ENCODE peak calls at places on chromosomes 4 and X, in six cellular contexts. S, M, T, K, H and G are unnamed samples.

GRCh38 chr4:140037353-140038030 is 116.5 kb downstream of the MAML3 start:
- DNase-seq in S (no peak), M (no peak), T (no peak), K (no peak), H (peak), G (no peak)

GRCh38 chr4:5827108-5828004 is 65.5 kb downstream of the CRMP1 start:
- DNase-seq in S (no peak), M (no peak), T (no peak), K (no peak), H (peak), G (no peak)

GRCh38 chr4:173821851-173822250 is 291.8 kb upstream of the HAND2 start:
- DNase-seq in S (no peak), M (no peak), T (no peak), K (no peak), H (peak), G (no peak)

GRCh38 chrX:13077168-13077567 is 32.7 kb upstream of the FAM9C start:
- DNase-seq in S (no peak), M (no peak), T (no peak), K (no peak), H (no peak), G (no peak)

GRCh38 chr4:8737601-8738279 is 133.9 kb downstream of the HMX1 start:
- DNase-seq in S (no peak), M (no peak), T (no peak), K (no peak), H (no peak), G (no peak)

GRCh38 chr4:145097331-145097820 is 620 bp downstream of the ANAPC10 start:
- DNase-seq in S (no peak), M (no peak), T (no peak), K (no peak), H (no peak), G (no peak)

GRCh38 chrX:38929966-38930421 is 128.7 kb downstream of the MID1IP1 start:
- DNase-seq in S (no peak), M (no peak), T (no peak), K (no peak), H (peak), G (no peak)

GRCh38 chr4:68489338-68489737 is 42.1 kb downstream of the TMPRSS11E start:
- DNase-seq in S (no peak), M (no peak), T (no peak), K (no peak), H (no peak), G (no peak)

GRCh38 chr4:23333556-23333945 is 556.3 kb downstream of the PPARGC1A start:
- DNase-seq in S (no peak), M (no peak), T (no peak), K (no peak), H (peak), G (no peak)

GRCh38 chrX:38923451-38923969 is 122.3 kb downstream of the MID1IP1 start:
- DNase-seq in S (no peak), M (no peak), T (no peak), K (no peak), H (no peak), G (no peak)

DNA sequence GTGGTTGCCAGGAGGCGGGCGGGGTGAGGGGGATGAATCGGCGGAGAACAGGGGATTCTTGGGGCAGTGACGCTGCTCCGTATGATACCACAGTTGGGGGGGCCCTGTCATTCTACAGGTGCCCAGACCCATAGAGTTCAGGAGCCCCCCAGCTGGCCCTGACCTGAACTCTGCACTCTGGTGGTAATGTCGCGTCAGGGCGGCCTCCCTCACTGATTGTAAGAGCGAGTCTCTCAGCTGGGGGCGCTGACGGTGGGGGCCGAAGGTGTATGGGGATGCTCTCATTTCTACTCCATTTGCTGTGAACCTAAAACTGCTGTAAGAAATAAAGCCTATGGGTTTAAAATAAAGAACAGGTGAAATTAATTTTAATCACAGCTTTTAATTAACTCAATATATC is 91.8 kb upstream of the PSAPL1 start:
- DNase-seq in S (no peak), M (no peak), T (no peak), K (no peak), H (no peak), G (no peak)
- TF ChIP-seq CTCF in S (peak), M (no peak), T (no peak), K (no peak), H (no peak), G (no peak)

DNA sequence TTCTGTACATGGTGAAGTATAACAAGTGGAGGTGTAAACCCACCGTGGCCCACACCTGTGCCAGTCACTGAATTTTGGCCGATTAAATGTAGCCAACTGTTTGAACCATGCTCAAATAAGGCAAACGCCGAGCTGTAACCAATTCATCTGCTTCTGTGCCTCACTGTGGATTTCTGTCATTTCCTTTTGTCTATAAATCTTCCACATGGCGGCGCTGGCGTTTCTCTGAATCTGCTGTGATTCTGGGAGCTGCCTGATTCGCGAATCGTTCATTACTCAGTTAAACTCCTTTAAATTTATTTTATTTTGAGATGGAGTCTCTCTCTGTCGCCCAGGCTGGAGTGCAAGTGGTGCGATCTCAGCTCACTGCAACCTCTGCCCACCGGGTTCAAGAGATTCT is 19.2 kb downstream of the SUPT20HL2 start:
- DNase-seq in S (peak), M (no peak), T (no peak), K (peak), H (no peak), G (no peak)
- TF ChIP-seq CTCF in S (peak), M (no peak), T (peak), K (no peak), H (peak), G (peak)

GRCh38 chrX:99266255-99266654 is 1143.8 kb downstream of the PCDH19 start:
- DNase-seq in S (peak), M (no peak), T (no peak), K (no peak), H (no peak), G (no peak)
- TF ChIP-seq CTCF in S (peak), M (no peak), T (no peak), K (no peak), H (no peak), G (no peak)

GRCh38 chrX:153956044-153956907 is 11.8 kb upstream of the RENBP start:
- DNase-seq in S (no peak), M (no peak), T (no peak), K (no peak), H (no peak), G (no peak)
- TF ChIP-seq CTCF in S (no peak), M (no peak), T (no peak), K (no peak), H (no peak), G (no peak)

GRCh38 chr4:74830928-74831327 is 36.6 kb upstream of the BTC start:
- DNase-seq in S (no peak), M (no peak), T (no peak), K (no peak), H (no peak), G (no peak)
- TF ChIP-seq CTCF in S (peak), M (no peak), T (peak), K (peak), H (no peak), G (peak)

DNA sequence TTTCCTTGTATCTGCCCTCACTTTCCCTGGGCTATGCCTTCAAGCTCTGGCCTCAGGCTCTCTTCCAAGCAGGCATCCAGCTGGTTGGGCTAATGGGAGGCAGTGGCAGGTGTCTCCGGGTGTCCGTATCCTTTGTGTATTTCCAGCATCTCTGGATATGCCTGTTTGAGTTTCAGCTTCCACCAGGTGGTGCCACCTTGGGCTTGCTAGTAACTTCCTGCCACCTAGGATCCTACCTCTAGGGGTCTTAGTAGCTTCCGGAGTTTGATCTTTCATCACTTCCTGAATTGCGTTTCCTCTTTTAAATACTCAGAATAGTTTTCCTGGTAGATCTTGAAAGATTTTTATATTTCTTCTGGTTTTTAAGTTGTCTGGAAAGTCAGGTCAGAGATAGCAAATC is 23.2 kb upstream of the ANOS1 start:
- DNase-seq in S (no peak), M (no peak), T (no peak), K (no peak), H (no peak), G (no peak)
- TF ChIP-seq CTCF in S (peak), M (no peak), T (peak), K (peak), H (peak), G (peak)

GRCh38 chr4:119493419-119493818 is 135.2 kb downstream of the PDE5A start:
- DNase-seq in S (no peak), M (no peak), T (no peak), K (no peak), H (no peak), G (no peak)

GRCh38 chr4:119489305-119489704 is 139.3 kb downstream of the PDE5A start:
- DNase-seq in S (no peak), M (no peak), T (no peak), K (no peak), H (no peak), G (no peak)

DNA sequence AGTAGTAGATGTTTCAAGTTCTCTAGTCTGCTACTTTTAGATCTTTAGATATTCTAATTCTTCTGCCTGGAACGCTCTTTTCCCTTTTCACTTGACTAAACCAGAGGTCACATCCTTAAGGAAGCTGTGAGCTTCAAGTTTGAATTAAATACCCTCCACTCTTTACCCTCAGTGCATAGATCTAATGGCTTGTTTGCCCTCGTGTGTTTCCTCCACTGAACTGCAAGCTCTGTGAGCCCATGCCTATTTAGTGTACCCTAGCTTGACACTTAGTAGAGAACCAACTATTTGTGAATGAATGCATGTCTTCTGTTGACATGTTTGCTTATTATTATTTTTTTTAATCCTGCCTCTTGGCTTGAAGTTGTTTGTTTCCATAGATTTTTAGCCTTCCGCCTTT is 138.3 kb downstream of the PDE5A start:
- DNase-seq in S (peak), M (no peak), T (no peak), K (no peak), H (peak), G (no peak)
- TF ChIP-seq CTCF in S (peak), M (no peak), T (peak), K (no peak), H (peak), G (peak)

DNA sequence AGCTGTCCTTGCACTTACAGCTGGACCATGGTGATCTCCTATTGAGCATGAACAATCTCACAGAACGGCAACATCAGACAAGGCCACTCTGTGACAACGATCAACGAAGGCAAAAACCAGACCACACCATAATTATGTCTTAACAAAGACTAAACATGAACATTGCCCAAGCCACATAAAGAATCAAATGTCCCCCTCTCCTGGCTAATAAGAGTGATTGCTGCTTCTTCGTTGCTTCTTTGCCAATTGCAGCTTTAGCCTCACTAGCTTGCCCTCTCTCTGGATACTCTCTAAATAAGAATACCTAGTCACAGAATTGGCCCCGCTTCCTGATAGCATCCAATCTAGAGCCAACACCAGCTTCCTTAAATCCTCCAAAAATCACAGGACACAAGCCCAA is 41.5 kb upstream of the PGRMC1 start:
- DNase-seq in S (no peak), M (no peak), T (no peak), K (no peak), H (no peak), G (no peak)
- TF ChIP-seq CTCF in S (peak), M (no peak), T (peak), K (no peak), H (no peak), G (peak)

DNA sequence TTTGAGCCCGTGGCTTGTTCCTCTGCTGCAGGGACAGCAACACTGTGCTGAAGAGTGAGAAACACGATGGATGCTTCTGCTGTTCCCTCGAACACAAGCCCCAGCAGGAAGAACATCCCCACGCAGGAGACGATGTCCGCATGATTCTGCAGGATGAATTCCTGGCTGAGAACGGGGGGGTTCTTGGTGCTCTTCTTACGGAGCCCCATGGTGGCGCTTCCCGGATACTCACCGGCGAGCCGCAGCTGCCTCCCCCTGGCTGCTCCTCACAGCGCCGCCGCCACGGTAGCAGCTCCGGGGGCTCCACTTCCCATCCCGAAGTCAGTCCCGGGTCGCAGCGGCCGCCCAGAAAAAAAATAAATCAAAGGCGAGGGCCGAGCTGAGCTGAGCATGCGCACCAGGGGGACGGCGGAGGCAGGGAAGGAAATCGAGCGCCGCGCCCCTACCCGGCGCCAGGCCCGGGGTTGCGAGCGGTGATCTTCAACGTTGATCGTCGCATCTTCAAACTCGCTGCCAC is at the start of gene TRAM1L1:
- DNase-seq in S (peak), M (peak), T (peak), K (peak), H (peak), G (peak)
- TF ChIP-seq CTCF in S (peak), M (no peak), T (peak), K (no peak), H (peak), G (peak)